ENCODE peak calls at places on chromosomes 5 and 9, in six cellular contexts. M, K, W, D, V and N are unnamed samples.

GRCh38 chr5:134603059-134603458 is 29.6 kb downstream of the SAR1B start:
- DNase-seq in M (no peak), K (no peak), W (no peak), D (no peak), V (no peak), N (no peak)

GRCh38 chr9:112069318-112070169 is 105.6 kb downstream of the SUSD1 start:
- DNase-seq in M (no peak), K (no peak), W (no peak), D (no peak), V (peak), N (peak)

GRCh38 chr5:78178356-78178755 is 116.1 kb downstream of the AP3B1 start:
- DNase-seq in M (no peak), K (no peak), W (no peak), D (no peak), V (no peak), N (no peak)

GRCh38 chr9:76007935-76008334 is 117.5 kb downstream of the PCSK5 start:
- DNase-seq in M (no peak), K (no peak), W (no peak), D (no peak), V (no peak), N (no peak)

GRCh38 chr5:112159435-112159834 is 259.6 kb downstream of the EPB41L4A start:
- DNase-seq in M (no peak), K (no peak), W (no peak), D (no peak), V (no peak), N (peak)

GRCh38 chr9:72476617-72477375 is 44.6 kb upstream of the TMC1 start:
- DNase-seq in M (no peak), K (no peak), W (no peak), D (no peak), V (peak), N (peak)

GRCh38 chr5:154729613-154730012 is 25.6 kb upstream of the LARP1 start:
- DNase-seq in M (no peak), K (no peak), W (no peak), D (no peak), V (no peak), N (no peak)

GRCh38 chr5:172223901-172224873 is 30.2 kb downstream of the EFCAB9 start:
- DNase-seq in M (no peak), K (peak), W (no peak), D (no peak), V (no peak), N (no peak)

GRCh38 chr5:20500501-20500900 is 512.5 kb upstream of the CDH18 start:
- DNase-seq in M (no peak), K (no peak), W (no peak), D (no peak), V (no peak), N (no peak)

GRCh38 chr9:108473209-108474112 is 382.3 kb downstream of the ACTL7B start:
- DNase-seq in M (no peak), K (no peak), W (no peak), D (no peak), V (no peak), N (no peak)